ENCODE peak calls at places on chromosomes 4 and X, in ten cellular contexts. F is NCI-H510A; I is right cardiac atrium; Q is NCI-H82; G is head of caudate nucleus; K is activated T-cell treated with anti-CD3 and anti-CD28 coated beads for 1 hour; W is NCI-H1105 treated with DMSO at 0.1 percent for 48 hours; D is NCI-H2081; S is activated CD4-positive, alpha-beta T cell treated with anti-CD3 and anti-CD28 coated beads, Interleukin-2, amount 10 ng/mL, durations not matched to agents 7 days and 5 days; L is neural crest cell. M is an unnamed sample.

GRCh38 chrX:33434256-33435092 is 223.1 kb upstream of the DMD start:
- DNase-seq in F (peak; percentile 14), I (peak; percentile 45), Q (peak; percentile 76), G (peak; percentile 47), K (peak; percentile 0), W (peak; percentile 4), D (peak; percentile 68), S (peak; percentile 22), L (peak; percentile 85), M (peak; percentile 61)

GRCh38 chr4:19689511-19689910 is 562.2 kb upstream of the SLIT2 start:
- DNase-seq in F (no peak), I (no peak), Q (no peak), G (no peak), K (no peak), W (no peak), D (no peak), S (no peak), L (no peak), M (no peak)

GRCh38 chr4:175298119-175298518 is 380.0 kb downstream of the ADAM29 start:
- DNase-seq in F (no peak), I (no peak), Q (no peak), G (no peak), K (no peak), W (no peak), D (no peak), S (no peak), L (no peak), M (no peak)

GRCh38 chr4:76226418-76226817 is 12.8 kb upstream of the SCARB2 start:
- DNase-seq in F (no peak), I (no peak), Q (no peak), G (no peak), K (no peak), W (no peak), D (no peak), S (no peak), L (no peak), M (no peak)

GRCh38 chrX:32489125-32489524 is 722.2 kb downstream of the DMD start:
- DNase-seq in F (no peak), I (no peak), Q (no peak), G (no peak), K (no peak), W (no peak), D (no peak), S (no peak), L (no peak), M (no peak)

GRCh38 chr4:25160714-25161598 is 707 bp upstream of the SEPSECS start:
- DNase-seq in F (no peak), I (no peak), Q (peak; percentile 61), G (no peak), K (no peak), W (no peak), D (peak; percentile 42), S (no peak), L (no peak), M (no peak)

GRCh38 chr4:126182801-126183200 is 868.0 kb downstream of the FAT4 start:
- DNase-seq in F (no peak), I (no peak), Q (no peak), G (no peak), K (no peak), W (no peak), D (no peak), S (no peak), L (no peak), M (no peak)

GRCh38 chr4:168527560-168527959 is 30.7 kb downstream of the PALLD start:
- DNase-seq in F (no peak), I (no peak), Q (no peak), G (no peak), K (no peak), W (no peak), D (no peak), S (no peak), L (no peak), M (no peak)

GRCh38 chr4:186765673-186766546 is 42.3 kb upstream of the FAT1 start:
- DNase-seq in F (no peak), I (no peak), Q (no peak), G (no peak), K (no peak), W (no peak), D (no peak), S (no peak), L (no peak), M (no peak)

GRCh38 chrX:153775631-153776595 is 4.9 kb upstream of the SRPK3 start:
- DNase-seq in F (no peak), I (peak; percentile 28), Q (no peak), G (no peak), K (no peak), W (no peak), D (no peak), S (no peak), L (no peak), M (no peak)

GRCh38 chr4:6767341-6767724 is 15.2 kb upstream of the KIAA0232 start:
- DNase-seq in F (no peak), I (no peak), Q (no peak), G (no peak), K (no peak), W (no peak), D (no peak), S (no peak), L (no peak), M (no peak)

GRCh38 chrX:1468250-1468772 is 15.6 kb upstream of the ASMTL start:
- DNase-seq in F (no peak), I (no peak), Q (peak; percentile 12), G (no peak), K (peak; percentile 62), W (no peak), D (no peak), S (peak; percentile 81), L (no peak), M (no peak)

GRCh38 chrX:49919617-49920016 is 2.8 kb upstream of the CLCN5 start:
- DNase-seq in F (no peak), I (peak; percentile 78), Q (peak; percentile 50), G (no peak), K (peak; percentile 6), W (peak; percentile 6), D (peak; percentile 21), S (peak; percentile 39), L (peak; percentile 40), M (peak; percentile 41)

GRCh38 chr4:6890358-6890757 is 19.3 kb upstream of the TBC1D14 start:
- DNase-seq in F (no peak), I (no peak), Q (no peak), G (no peak), K (no peak), W (no peak), D (no peak), S (no peak), L (no peak), M (no peak)

GRCh38 chrX:47637546-47638195 is 7.9 kb upstream of the CFP start:
- DNase-seq in F (no peak), I (peak; percentile 79), Q (peak; percentile 3), G (peak; percentile 66), K (no peak), W (no peak), D (no peak), S (peak; percentile 47), L (no peak), M (peak; percentile 82)

GRCh38 chrX:70454441-70455365 is 10.1 kb downstream of the DLG3 start:
- DNase-seq in F (peak; percentile 93), I (peak; percentile 90), Q (peak; percentile 93), G (no peak), K (peak; percentile 40), W (peak; percentile 90), D (peak; percentile 95), S (peak; percentile 74), L (peak; percentile 71), M (peak; percentile 58)

GRCh38 chr4:153916273-153916755 is 127.4 kb upstream of the SFRP2 start:
- DNase-seq in F (no peak), I (no peak), Q (no peak), G (no peak), K (no peak), W (no peak), D (no peak), S (peak; percentile 8), L (no peak), M (no peak)

GRCh38 chr4:168857009-168857408 is 153.0 kb downstream of the CBR4 start:
- DNase-seq in F (no peak), I (no peak), Q (no peak), G (no peak), K (no peak), W (no peak), D (no peak), S (no peak), L (no peak), M (no peak)

GRCh38 chr4:88255111-88255510 is 29.2 kb downstream of the PPM1K start:
- DNase-seq in F (no peak), I (no peak), Q (peak; percentile 8), G (no peak), K (no peak), W (no peak), D (no peak), S (no peak), L (no peak), M (no peak)

GRCh38 chr4:58144721-58145120 is 1034.5 kb upstream of the IGFBP7 start:
- DNase-seq in F (no peak), I (no peak), Q (peak; percentile 94), G (no peak), K (no peak), W (no peak), D (no peak), S (no peak), L (no peak), M (no peak)

GRCh38 chrX:139801397-139801813 is 93.4 kb upstream of the MCF2 start:
- DNase-seq in F (no peak), I (no peak), Q (peak; percentile 21), G (no peak), K (no peak), W (no peak), D (no peak), S (no peak), L (no peak), M (no peak)

GRCh38 chrX:6708041-6708440 is 173.1 kb upstream of the VCX3A start:
- DNase-seq in F (no peak), I (no peak), Q (peak; percentile 63), G (no peak), K (no peak), W (no peak), D (no peak), S (no peak), L (no peak), M (no peak)

GRCh38 chrX:25014366-25014838 is 1.4 kb downstream of the ARX start:
- DNase-seq in F (no peak), I (no peak), Q (no peak), G (no peak), K (no peak), W (no peak), D (no peak), S (no peak), L (no peak), M (no peak)

M was measured in dermis blood vessel endothelial cell.